ENCODE peak calls at places on chromosomes 5 and 9, in five cellular contexts. K, Y, R, F and P are unnamed samples.

GRCh38 chr9:12775963-12776774 is 1.3 kb downstream of the LURAP1L start:
- DNase-seq in Y (peak), K (peak), F (peak), R (peak), P (peak)

GRCh38 chr9:69674112-69674511 is 1.9 kb upstream of the APBA1 start:
- DNase-seq in K (peak), R (no peak), F (no peak), Y (no peak), P (no peak)

GRCh38 chr9:70205366-70206020 is 53.3 kb upstream of the SMC5 start:
- DNase-seq in K (no peak), Y (no peak), F (no peak), R (no peak), P (no peak)

GRCh38 chr5:136279314-136279713 is 86.0 kb downstream of the TRPC7 start:
- DNase-seq in Y (no peak), R (no peak), F (no peak), K (no peak), P (no peak)

GRCh38 chr5:77621440-77621839 is 17.1 kb downstream of the OTP start:
- DNase-seq in K (no peak), F (no peak), R (no peak), Y (no peak), P (no peak)

GRCh38 chr9:113906411-113907110 is 30.5 kb downstream of the ZNF618 start:
- DNase-seq in F (no peak), K (no peak), R (no peak), Y (peak), P (peak)

GRCh38 chr9:120680161-120680560 is 34.1 kb downstream of the MEGF9 start:
- DNase-seq in F (no peak), K (no peak), R (no peak), Y (no peak), P (no peak)

GRCh38 chr9:69532359-69532758 is 139.8 kb downstream of the APBA1 start:
- DNase-seq in R (no peak), K (peak), Y (peak), F (no peak), P (no peak)

GRCh38 chr9:82531795-82532194 is 531.1 kb downstream of the RASEF start:
- DNase-seq in K (peak), R (no peak), Y (no peak), F (no peak), P (no peak)

GRCh38 chr5:150517272-150518152 is 9.6 kb downstream of the NDST1 start:
- DNase-seq in F (no peak), Y (peak), R (no peak), K (peak), P (peak)

GRCh38 chr5:162956570-162956969 is 480.8 kb upstream of the CCNG1 start:
- DNase-seq in R (no peak), Y (no peak), K (peak), F (no peak), P (no peak)

GRCh38 chr5:141920771-141921170 is 2.9 kb upstream of the DELE1 start:
- DNase-seq in Y (no peak), F (no peak), R (no peak), K (no peak), P (no peak)

DNA sequence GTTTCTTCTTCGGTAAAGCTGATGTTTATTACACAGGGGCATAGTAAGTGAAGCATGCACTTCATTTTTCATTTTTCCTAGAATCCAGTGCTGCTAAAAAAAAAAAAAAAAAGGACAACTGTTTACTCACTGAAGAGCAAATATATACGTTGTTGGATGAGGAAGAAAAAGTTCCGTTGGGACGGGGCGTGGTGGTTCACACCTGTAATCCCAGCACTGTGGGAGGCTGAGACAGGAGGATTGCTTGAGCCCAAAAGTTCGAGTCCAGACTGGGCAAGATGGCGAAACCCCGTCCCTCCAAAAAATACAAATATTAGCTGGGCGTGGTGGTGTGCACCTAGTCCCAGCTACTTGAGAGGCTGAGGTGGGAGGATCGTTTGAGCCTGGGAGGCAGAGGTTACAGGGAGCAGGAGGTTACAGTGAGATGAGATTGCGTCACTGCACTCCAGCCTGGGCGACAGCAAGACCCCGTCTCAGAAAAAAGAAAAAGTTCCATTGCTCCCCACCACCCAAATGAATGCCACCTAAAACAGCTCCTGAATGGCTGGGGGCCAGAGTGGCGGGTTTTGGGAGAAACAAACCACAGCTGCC is 60.1 kb upstream of the GNE start:
- DNase-seq in K (no peak), Y (no peak), F (no peak), R (no peak), P (no peak)
- H3K4me2 ChIP-seq in K (no peak), Y (no peak), F (no peak), R (no peak), P (no peak)

GRCh38 chr5:57784106-57784505 is 301.5 kb upstream of the ACTBL2 start:
- DNase-seq in K (no peak), F (no peak), R (no peak), Y (no peak), P (no peak)
- H3K4me3 ChIP-seq in K (no peak), F (no peak), R (no peak), Y (no peak), P (peak)

DNA sequence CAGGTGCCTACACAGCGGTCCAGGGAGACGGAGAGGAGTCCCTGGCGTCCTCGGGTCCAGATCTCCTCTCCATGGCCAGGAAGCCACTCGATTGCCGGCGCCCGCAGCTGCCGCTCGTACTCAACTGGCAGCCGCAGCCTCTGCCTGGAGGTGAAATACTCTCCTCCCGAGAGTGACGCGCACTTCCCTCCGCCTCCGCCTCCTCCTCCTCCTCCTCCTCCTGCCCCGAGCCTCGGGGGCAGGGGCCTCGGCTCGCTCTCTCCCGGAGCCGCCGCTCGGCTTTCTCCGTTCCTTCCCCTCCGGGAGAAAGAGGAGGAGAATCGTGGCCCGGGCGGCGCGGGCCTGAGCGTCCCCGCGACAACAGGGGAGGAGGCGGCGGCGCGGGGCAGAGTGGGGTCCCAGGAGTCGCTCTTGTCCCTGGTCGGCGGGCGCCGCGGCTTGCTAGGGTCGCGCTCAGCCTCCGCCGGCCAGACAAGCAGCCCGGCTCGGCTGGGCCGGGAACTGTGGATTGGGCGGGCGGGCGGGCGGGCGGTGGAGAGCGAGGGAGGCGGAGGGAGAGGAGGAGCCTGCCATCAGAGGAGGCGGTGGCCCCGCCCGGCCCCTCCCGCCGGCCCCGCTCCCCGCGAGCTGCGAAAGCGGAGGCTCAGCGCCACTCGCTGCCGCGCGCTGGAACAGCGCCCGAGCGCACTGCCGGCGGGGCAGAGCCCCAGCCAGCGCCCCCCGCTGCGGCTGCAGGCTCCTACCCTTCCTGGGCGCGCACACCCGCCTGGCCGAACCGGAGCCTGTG is at the start of gene CEMIP2:
- DNase-seq in R (peak), K (peak), F (no peak), Y (peak), P (peak)
- H2BK15ac ChIP-seq in R (peak), K (no peak), F (no peak), Y (no peak), P (peak)

GRCh38 chr9:132427015-132427414 is 17.0 kb downstream of the CFAP77 start:
- DNase-seq in R (no peak), K (no peak), F (no peak), Y (no peak), P (no peak)

GRCh38 chr9:132424857-132425702 is 15.1 kb downstream of the CFAP77 start:
- DNase-seq in R (peak), F (no peak), K (peak), Y (no peak), P (no peak)

GRCh38 chr9:132418743-132419363 is 8.8 kb downstream of the CFAP77 start:
- DNase-seq in F (no peak), Y (no peak), K (no peak), R (no peak), P (no peak)

GRCh38 chr9:132422574-132422973 is 12.6 kb downstream of the CFAP77 start:
- DNase-seq in F (no peak), Y (no peak), R (no peak), K (no peak), P (no peak)

GRCh38 chr9:132423503-132423902 is 13.5 kb downstream of the CFAP77 start:
- DNase-seq in F (no peak), Y (no peak), R (no peak), K (no peak), P (no peak)
- H3K4me2 ChIP-seq in F (no peak), Y (no peak), R (no peak), K (no peak), P (no peak)

GRCh38 chr5:165622864-165623536 is 2117.6 kb downstream of the MAT2B start:
- DNase-seq in R (no peak), F (no peak), Y (no peak), K (no peak), P (peak)
- H3K4me3 ChIP-seq in R (no peak), F (no peak), Y (no peak), K (no peak), P (no peak)

DNA sequence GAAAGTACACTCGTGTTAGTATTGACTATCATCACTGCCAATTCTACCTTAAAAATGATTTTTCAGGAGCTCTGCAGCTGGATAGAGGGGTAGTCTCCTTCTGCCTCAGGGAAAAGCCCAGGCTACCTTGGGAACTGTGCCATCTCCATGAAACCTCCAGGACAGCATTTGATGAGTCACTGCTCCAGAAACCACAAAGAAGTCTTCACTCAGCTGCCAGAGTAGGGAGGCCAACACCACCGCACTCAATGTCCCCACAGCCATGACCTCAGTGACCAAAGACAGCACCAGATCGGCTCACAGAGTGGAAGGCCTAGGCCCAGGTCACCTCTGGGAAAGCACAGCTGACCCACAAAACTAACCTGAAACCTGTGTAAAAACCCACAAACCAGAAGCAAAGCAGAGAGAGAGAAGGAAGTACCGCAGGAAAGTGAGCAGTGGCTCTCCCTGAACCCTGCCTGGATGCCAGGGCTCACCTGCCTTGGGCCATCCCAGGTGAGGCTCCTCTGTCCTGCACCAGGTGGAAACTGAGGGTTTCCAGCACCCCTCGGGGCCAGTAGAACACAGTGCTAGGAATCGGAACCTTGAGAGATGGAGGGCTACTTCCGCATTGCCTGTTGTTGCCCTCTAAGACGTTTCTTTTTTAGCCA is 30.0 kb downstream of the S1PR3 start:
- DNase-seq in F (no peak), K (no peak), Y (peak), R (no peak), P (peak)
- H2BK15ac ChIP-seq in F (no peak), K (no peak), Y (peak), R (no peak), P (peak)

GRCh38 chr9:87713990-87714335 is 12.0 kb upstream of the CTSL start:
- DNase-seq in K (no peak), R (no peak), Y (no peak), F (no peak), P (no peak)
- H3K4me2 ChIP-seq in K (no peak), R (no peak), Y (peak), F (no peak), P (no peak)